ENCODE peak calls at places on chromosomes 16 and 17, in eight cellular contexts. X, B, K, W, D, Y, V and T are unnamed samples. For H3K27me3, the result is how much of the 10 kb centered on the place peaks cover.

GRCh38 chr17:16269658-16270057 is 52.6 kb downstream of the PIGL start:
- DNase-seq in B (no peak), Y (no peak), V (no peak), W (no peak), K (no peak), D (no peak), X (no peak), T (no peak)

GRCh38 chr16:81796035-81796434 is 16.9 kb downstream of the PLCG2 start:
- DNase-seq in Y (no peak), V (no peak), B (no peak), W (no peak), D (no peak), X (no peak), K (no peak), T (no peak)

GRCh38 chr16:56950881-56951771 is 10.6 kb upstream of the CETP start:
- DNase-seq in W (peak), D (peak), B (peak), V (no peak), Y (peak), X (peak), K (peak), T (peak)

GRCh38 chr17:11598274-11599221 is at the start of gene DNAH9:
- DNase-seq in W (peak), X (peak), D (peak), Y (peak), V (no peak), B (peak), K (no peak), T (peak)

GRCh38 chr17:5024604-5025003 is 10.6 kb downstream of the SLC52A1 start:
- DNase-seq in D (no peak), V (no peak), X (no peak), Y (no peak), B (no peak), K (no peak), W (no peak), T (no peak)

GRCh38 chr16:11080327-11080967 is 136.1 kb downstream of the CLEC16A start:
- DNase-seq in V (no peak), W (no peak), X (no peak), D (no peak), B (no peak), K (no peak), Y (peak), T (no peak)

GRCh38 chr17:2289878-2290478 is 13.6 kb downstream of the SMG6 start:
- DNase-seq in X (no peak), K (no peak), D (no peak), Y (no peak), V (no peak), B (no peak), W (no peak), T (no peak)

GRCh38 chr17:17445925-17446665 is 30.7 kb upstream of the MED9 start:
- DNase-seq in B (peak), Y (no peak), X (peak), V (no peak), W (no peak), K (no peak), D (no peak), T (no peak)

GRCh38 chr17:72422505-72423285 is 301.9 kb downstream of the SOX9 start:
- DNase-seq in D (peak), V (no peak), K (no peak), X (peak), B (peak), Y (peak), W (peak), T (peak)

GRCh38 chr17:48330386-48330785 is 99.6 kb downstream of the SKAP1 start:
- DNase-seq in X (no peak), K (no peak), D (no peak), V (no peak), Y (no peak), W (no peak), B (no peak), T (no peak)

GRCh38 chr16:69709456-69710084 is 16.8 kb downstream of the NQO1 start:
- DNase-seq in B (no peak), K (no peak), V (no peak), X (no peak), Y (no peak), D (no peak), W (no peak), T (no peak)

GRCh38 chr16:4091638-4092037 is 24.6 kb downstream of the ADCY9 start:
- DNase-seq in V (no peak), K (no peak), D (no peak), B (no peak), X (peak), W (no peak), Y (no peak), T (no peak)

GRCh38 chr16:83973581-83974385 is 5.7 kb downstream of the NECAB2 start:
- DNase-seq in X (no peak), Y (no peak), K (peak), B (no peak), D (no peak), V (no peak), W (no peak), T (no peak)

GRCh38 chr16:14309906-14310305 is 238.8 kb downstream of the MRTFB start:
- DNase-seq in V (no peak), X (no peak), D (peak), B (no peak), K (no peak), Y (no peak), W (peak), T (no peak)

GRCh38 chr16:84177740-84178070 is 9.2 kb downstream of the TAF1C start:
- DNase-seq in V (no peak), D (no peak), K (no peak), B (no peak), X (no peak), Y (peak), W (no peak), T (no peak)

GRCh38 chr17:80943346-80944145 is 48.1 kb upstream of the CHMP6 start:
- DNase-seq in B (no peak), V (no peak), W (peak), D (no peak), K (peak), X (peak), Y (peak), T (no peak)

GRCh38 chr16:73976661-73977060 is 320.0 kb upstream of the PSMD7 start:
- DNase-seq in B (no peak), V (no peak), D (no peak), W (no peak), K (no peak), X (no peak), Y (no peak), T (no peak)

GRCh38 chr17:81424613-81425017 is 29.4 kb downstream of the BAHCC1 start:
- DNase-seq in W (no peak), K (no peak), Y (no peak), B (no peak), D (no peak), V (no peak), X (no peak), T (no peak)

GRCh38 chr17:67239597-67239996 is 5.4 kb downstream of the HELZ start:
- DNase-seq in Y (no peak), X (no peak), V (no peak), K (no peak), D (no peak), B (no peak), W (no peak), T (no peak)

GRCh38 chr17:7882629-7883028 is 6.0 kb upstream of the CHD3 start:
- DNase-seq in B (no peak), W (no peak), K (no peak), Y (no peak), X (no peak), V (no peak), D (no peak), T (no peak)

GRCh38 chr16:88383401-88384221 is 852 bp downstream of the ZNF469 start:
- DNase-seq in D (no peak), X (peak), B (no peak), W (peak), Y (peak), V (no peak), K (no peak), T (peak)

GRCh38 chr16:2929693-2930092 is 18.0 kb downstream of the FLYWCH1 start:
- DNase-seq in X (no peak), Y (no peak), B (no peak), W (no peak), V (no peak), D (no peak), K (no peak), T (no peak)

GRCh38 chr17:27494192-27495091 is 38.2 kb downstream of the KSR1 start:
- DNase-seq in W (peak), X (peak), D (peak), Y (peak), B (peak), K (no peak), V (no peak), T (peak)

GRCh38 chr17:79930786-79931516 is 91.7 kb upstream of the CBX4 start:
- DNase-seq in V (no peak), K (no peak), D (no peak), Y (no peak), X (no peak), B (no peak), W (no peak), T (no peak)

GRCh38 chr17:79928502-79929256 is 89.4 kb upstream of the CBX4 start:
- DNase-seq in V (no peak), X (no peak), Y (no peak), B (no peak), D (no peak), W (no peak), K (no peak), T (no peak)

GRCh38 chr17:79930077-79930785 is 91.0 kb upstream of the CBX4 start:
- DNase-seq in D (no peak), K (no peak), V (no peak), Y (no peak), B (no peak), X (no peak), W (no peak), T (no peak)

GRCh38 chr17:79927688-79928501 is 88.7 kb upstream of the CBX4 start:
- DNase-seq in X (no peak), V (no peak), W (no peak), K (no peak), B (no peak), Y (no peak), D (no peak), T (no peak)

DNA sequence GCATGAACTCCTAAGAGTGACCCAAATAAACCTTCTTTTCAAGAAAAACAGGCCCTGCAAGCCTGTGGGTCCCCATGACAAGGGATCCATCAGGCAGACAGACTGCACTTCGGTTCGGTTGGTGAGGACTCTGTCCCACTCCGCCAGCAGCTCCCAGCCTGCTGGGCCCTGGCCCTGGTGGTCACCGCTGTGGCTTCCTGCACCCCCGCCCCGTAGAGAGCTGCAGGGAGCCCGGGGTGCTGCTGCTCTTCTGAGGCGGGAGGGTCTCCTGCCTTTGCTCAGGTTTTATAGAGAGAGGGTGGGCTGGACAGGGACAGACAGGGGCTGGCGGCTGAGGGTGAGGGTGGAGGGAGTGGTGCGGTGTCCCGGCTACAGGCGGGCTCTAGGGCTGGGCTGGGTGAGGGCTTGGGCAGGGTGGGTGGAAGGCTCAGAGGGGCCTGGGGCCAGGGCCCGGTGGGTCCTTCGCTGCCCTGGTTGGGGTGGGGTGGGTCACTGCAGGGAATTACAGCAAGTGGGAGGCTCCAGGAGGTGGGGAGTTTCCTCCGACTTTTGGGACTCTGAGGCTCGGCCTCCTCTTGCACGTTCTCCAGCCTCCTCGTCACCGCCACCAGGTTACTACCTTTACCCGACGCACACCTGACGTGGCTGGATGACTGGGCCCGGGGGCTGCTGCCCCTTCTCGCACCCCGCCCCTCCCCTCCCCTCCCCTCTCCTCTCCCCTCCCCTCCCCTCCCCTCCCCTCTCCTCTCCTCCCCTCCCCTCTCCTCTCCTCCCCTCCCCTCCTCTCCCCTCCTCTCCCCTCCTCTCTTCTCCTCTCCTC is 90.2 kb upstream of the CBX4 start:
- DNase-seq in K (no peak), X (no peak), V (no peak), Y (no peak), W (no peak), D (no peak), B (no peak), T (no peak)
- H3K27ac ChIP-seq in K (no peak), X (no peak), V (no peak), Y (no peak), W (no peak), D (no peak), B (no peak), T (no peak)

GRCh38 chr16:79329967-79330366 is 270.6 kb downstream of the MAF start:
- DNase-seq in K (no peak), W (no peak), X (no peak), B (no peak), Y (no peak), D (no peak), V (no peak), T (no peak)

GRCh38 chr16:79328327-79329162 is 272.0 kb downstream of the MAF start:
- DNase-seq in V (no peak), Y (peak), D (peak), B (no peak), W (no peak), K (no peak), X (no peak), T (no peak)

GRCh38 chr16:79326549-79326948 is 274.0 kb downstream of the MAF start:
- DNase-seq in B (no peak), W (no peak), V (no peak), X (no peak), K (no peak), D (no peak), Y (no peak), T (no peak)

GRCh38 chr16:79329163-79329521 is 271.4 kb downstream of the MAF start:
- DNase-seq in B (no peak), D (no peak), K (no peak), X (no peak), V (no peak), Y (no peak), W (no peak), T (no peak)

GRCh38 chr16:79327836-79328235 is 272.7 kb downstream of the MAF start:
- DNase-seq in Y (no peak), B (no peak), X (no peak), D (no peak), W (no peak), K (no peak), V (no peak), T (no peak)
- H3K27me3 ChIP-seq in Y (under half), B (under half), X (under half), D (under half), W (under half), K (under half), V (under half), T (under half)

DNA sequence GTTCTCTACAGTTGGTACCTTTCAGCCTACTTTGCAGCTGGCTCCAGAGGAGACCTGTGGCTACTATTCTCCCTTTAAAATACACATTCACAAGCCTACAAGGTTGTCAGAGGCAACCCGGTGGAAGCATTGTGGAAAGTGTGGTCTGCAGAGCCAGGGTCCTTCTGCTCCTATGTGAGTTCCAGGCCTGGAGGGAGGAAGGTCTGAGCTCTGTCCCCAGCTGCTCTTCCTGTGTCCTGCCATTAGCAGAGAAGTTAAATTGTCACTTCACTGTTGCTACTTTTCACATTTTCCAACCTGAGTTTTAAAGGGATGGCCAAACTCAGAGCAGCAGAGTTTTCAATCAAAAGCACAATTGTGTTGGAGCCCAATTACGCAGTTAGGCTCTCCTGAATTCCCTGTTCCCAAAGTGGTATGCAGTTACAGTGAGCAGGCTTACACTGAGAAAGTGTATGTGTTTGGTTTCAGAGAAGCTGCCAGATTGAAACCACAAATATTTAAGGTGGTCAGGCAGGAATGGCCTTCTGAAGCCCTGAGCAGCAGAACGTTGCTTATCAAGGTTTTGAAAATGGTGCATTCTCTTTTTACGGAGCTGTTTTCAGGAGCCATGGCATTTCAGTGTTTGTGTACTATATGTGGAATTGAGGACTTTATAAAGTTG is 25.0 kb downstream of the MAP3K3 start:
- DNase-seq in W (no peak), K (no peak), D (no peak), Y (no peak), B (no peak), X (no peak), V (no peak), T (no peak)
- H3K27ac ChIP-seq in W (no peak), K (no peak), D (no peak), Y (no peak), B (no peak), X (no peak), V (no peak), T (peak)

GRCh38 chr16:945271-946047 is 25.3 kb downstream of the LMF1 start:
- DNase-seq in D (no peak), W (no peak), B (no peak), Y (peak), K (peak), X (no peak), V (no peak), T (no peak)

GRCh38 chr16:946048-946395 is 24.8 kb downstream of the LMF1 start:
- DNase-seq in V (no peak), Y (peak), K (peak), W (no peak), D (no peak), X (no peak), B (no peak), T (no peak)

GRCh38 chr16:942436-943060 is 28.2 kb downstream of the LMF1 start:
- DNase-seq in B (no peak), V (no peak), X (no peak), K (no peak), W (no peak), Y (no peak), D (no peak), T (no peak)

GRCh38 chr16:939941-940340 is 30.8 kb downstream of the LMF1 start:
- DNase-seq in K (no peak), X (no peak), W (no peak), V (no peak), Y (peak), D (no peak), B (no peak), T (no peak)

DNA sequence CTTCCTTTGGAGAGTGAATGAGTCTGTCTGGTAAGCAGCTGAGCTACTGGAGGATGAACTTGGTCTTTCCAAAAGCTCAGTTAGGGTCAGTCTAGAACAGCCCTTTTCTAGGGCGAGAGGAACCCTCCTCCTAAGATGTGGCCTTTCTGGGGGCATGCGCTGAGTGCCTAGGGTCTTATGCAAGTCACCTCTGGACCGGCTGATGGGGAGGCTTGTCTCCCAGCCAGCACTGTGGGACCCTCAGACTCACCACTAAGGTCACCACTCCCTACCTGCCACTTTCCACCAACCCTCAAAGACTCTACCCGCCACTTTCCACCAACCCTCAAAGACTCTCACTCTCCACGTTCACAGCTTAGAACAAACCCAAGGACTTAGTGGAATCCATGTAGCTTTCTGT is 26.8 kb downstream of the LMF1 start:
- DNase-seq in K (peak), D (no peak), W (no peak), V (no peak), B (no peak), X (no peak), Y (peak), T (no peak)
- H3K27me3 ChIP-seq in K (under half), D (under half), W (under half), V (under half), B (under half), X (under half), Y (under half), T (under half)

GRCh38 chr16:66524601-66525164 is 25.2 kb downstream of the TK2 start:
- DNase-seq in W (no peak), K (no peak), B (no peak), X (no peak), D (no peak), Y (no peak), V (no peak), T (peak)
- H3K27ac ChIP-seq in W (no peak), K (no peak), B (no peak), X (peak), D (no peak), Y (peak), V (peak), T (peak)

DNA sequence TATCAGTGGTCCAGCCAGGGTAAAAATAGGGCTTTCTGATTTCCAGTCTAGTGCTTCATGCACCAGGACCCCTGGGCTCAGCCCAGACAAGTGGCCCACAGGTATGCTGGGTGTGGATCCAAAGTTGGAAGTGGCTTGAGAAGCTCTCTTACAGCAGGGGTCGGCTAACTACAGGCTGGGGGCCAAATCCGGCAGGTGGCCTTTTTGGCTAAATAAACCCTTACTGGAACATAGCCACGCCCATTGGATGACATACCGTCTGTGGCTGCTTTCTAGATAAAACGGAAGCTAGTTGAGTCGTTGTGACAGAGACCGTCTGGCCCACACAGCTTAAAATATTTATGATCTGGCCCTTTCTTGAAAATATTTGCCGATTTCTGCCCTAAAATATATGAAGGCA is 119.0 kb upstream of the CDC42EP4 start:
- DNase-seq in K (no peak), B (peak), Y (peak), X (no peak), D (peak), W (no peak), V (no peak), T (no peak)
- H3K27me3 ChIP-seq in K (under half), B (under half), Y (under half), X (under half), D (under half), W (under half), V (under half), T (under half)

GRCh38 chr16:15434425-15435215 is at the start of gene BMERB1:
- DNase-seq in V (no peak), W (peak), K (peak), B (peak), X (peak), Y (peak), D (peak), T (peak)
- H3K27ac ChIP-seq in V (no peak), W (no peak), K (no peak), B (peak), X (peak), Y (peak), D (no peak), T (peak)

GRCh38 chr17:50203589-50204345 is 2.3 kb upstream of the COL1A1 start:
- DNase-seq in X (no peak), W (no peak), B (no peak), D (no peak), K (no peak), Y (no peak), V (no peak), T (no peak)

GRCh38 chr17:50204431-50204830 is 3.0 kb upstream of the COL1A1 start:
- DNase-seq in K (no peak), X (no peak), W (no peak), B (no peak), Y (no peak), D (no peak), V (no peak), T (no peak)

GRCh38 chr17:50201226-50201854 is at the start of gene COL1A1:
- DNase-seq in K (no peak), B (peak), Y (peak), W (peak), D (peak), V (no peak), X (peak), T (peak)

GRCh38 chr17:50205111-50205821 is 3.8 kb upstream of the COL1A1 start:
- DNase-seq in W (no peak), K (no peak), V (no peak), Y (peak), D (no peak), B (peak), X (no peak), T (peak)

GRCh38 chr17:50203086-50203485 is 1.7 kb upstream of the COL1A1 start:
- DNase-seq in V (no peak), X (no peak), B (no peak), W (no peak), D (no peak), K (no peak), Y (no peak), T (no peak)
- H3K27me3 ChIP-seq in V (under half), X (under half), B (under half), W (under half), D (under half), K (under half), Y (under half), T (half or more)